ENCODE peak calls at places on chromosomes 6 and 20, in six cellular contexts. Z is mesothelial cell of epicardium, I is epithelial cell of prostate, D is bronchial epithelial cell, Y is gastrocnemius medialis, S is NCI-H1436. G is an unnamed sample.

GRCh38 chr6:138182939-138183791 is 21.4 kb downstream of the ARFGEF3 start:
- DNase-seq in S (no peak), I (no peak), Y (no peak), Z (no peak), D (no peak), G (no peak)

GRCh38 chr20:63058696-63059335 is 52.1 kb upstream of the BHLHE23 start:
- DNase-seq in Y (peak; percentile 4), I (no peak), S (no peak), D (no peak), Z (no peak), G (no peak)

GRCh38 chr20:15061955-15062354 is 724.5 kb upstream of the FLRT3 start:
- DNase-seq in I (no peak), D (peak; percentile 54), Y (no peak), S (no peak), Z (no peak), G (no peak)

GRCh38 chr6:34201455-34202098 is 35.1 kb upstream of the HMGA1 start:
- DNase-seq in D (peak; percentile 56), S (no peak), I (no peak), Z (no peak), Y (no peak), G (no peak)

GRCh38 chr20:44981736-44982406 is 15.6 kb downstream of the STK4 start:
- DNase-seq in D (no peak), Y (no peak), S (no peak), I (no peak), Z (no peak), G (no peak)

GRCh38 chr6:113980937-113981554 is 10.1 kb upstream of the HDAC2 start:
- DNase-seq in I (no peak), Z (no peak), D (no peak), Y (no peak), S (no peak), G (no peak)

GRCh38 chr6:12479885-12480284 is 189.7 kb downstream of the EDN1 start:
- DNase-seq in I (no peak), D (no peak), Z (no peak), Y (no peak), S (no peak), G (no peak)

GRCh38 chr20:48983423-48984400 is 62.2 kb downstream of the ARFGEF2 start:
- DNase-seq in S (no peak), Z (no peak), D (peak; percentile 90), Y (peak; percentile 76), I (peak; percentile 49), G (no peak)

GRCh38 chr6:29631860-29632731 is 887 bp downstream of the GABBR1 start:
- DNase-seq in I (no peak), Y (peak; percentile 24), Z (peak; percentile 71), S (peak; percentile 71), D (no peak), G (peak; percentile 59)

GRCh38 chr20:53899351-53900167 is 170.8 kb downstream of the BCAS1 start:
- DNase-seq in I (peak; percentile 79), D (peak; percentile 78), S (peak; percentile 96), Z (no peak), Y (peak; percentile 41), G (peak; percentile 89)

GRCh38 chr6:35602133-35602946 is 86.4 kb downstream of the FKBP5 start:
- DNase-seq in Y (peak; percentile 76), S (no peak), D (peak; percentile 89), I (no peak), Z (no peak), G (no peak)

GRCh38 chr6:51702851-51703250 is 384.6 kb downstream of the PKHD1 start:
- DNase-seq in D (no peak), I (no peak), S (no peak), Z (no peak), Y (no peak), G (no peak)

GRCh38 chr6:53926505-53926904 is 131.7 kb downstream of the LRRC1 start:
- DNase-seq in S (no peak), Z (no peak), D (peak; percentile 66), I (no peak), Y (no peak), G (no peak)

GRCh38 chr6:15090145-15090579 is 155.7 kb upstream of the JARID2 start:
- DNase-seq in I (no peak), Y (no peak), Z (peak; percentile 48), D (peak; percentile 60), S (peak; percentile 37), G (no peak)

GRCh38 chr20:38108438-38109024 is 56.5 kb downstream of the TGM2 start:
- DNase-seq in Y (peak; percentile 57), I (no peak), S (no peak), Z (no peak), D (no peak), G (no peak)

GRCh38 chr6:43772571-43773049 is 2.6 kb downstream of the VEGFA start:
- DNase-seq in I (no peak), Y (peak; percentile 80), D (no peak), Z (no peak), S (no peak), G (no peak)

GRCh38 chr6:88982720-88983119 is 19.3 kb upstream of the RNGTT start:
- DNase-seq in S (peak; percentile 52), Y (peak; percentile 83), I (peak; percentile 49), Z (no peak), D (peak; percentile 79), G (no peak)

GRCh38 chr6:87702589-87702945 is 534 bp upstream of the AKIRIN2 start:
- DNase-seq in Z (no peak), Y (no peak), S (no peak), D (peak; percentile 69), I (no peak), G (no peak)

GRCh38 chr6:2434116-2434515 is 188.7 kb upstream of the GMDS start:
- DNase-seq in I (peak; percentile 88), D (peak; percentile 93), Y (no peak), Z (no peak), S (no peak), G (no peak)

GRCh38 chr20:20489054-20489453 is 121.2 kb downstream of the INSM1 start:
- DNase-seq in Y (no peak), S (no peak), Z (no peak), I (no peak), D (no peak), G (no peak)

GRCh38 chr6:153231048-153231635 is 100.1 kb upstream of the RGS17 start:
- DNase-seq in Z (peak; percentile 75), D (peak; percentile 48), Y (no peak), I (peak; percentile 0), S (peak; percentile 23), G (peak; percentile 56)